ENCODE peak calls at places on chromosomes 16 and 17, in ten cellular contexts. G is fibroblast of lung, O is HepG2, Y is OCI-LY7, A is keratinocyte, R is neural progenitor cell, V is H1, P is mesendoderm, U is Karpas-422, M is PC-9. E is an unnamed sample.

GRCh38 chr16:64626771-64627170 is 495.1 kb downstream of the CDH11 start:
- DNase-seq in G (peak; percentile 27), O (no peak), Y (no peak), A (no peak), R (no peak), V (no peak), P (no peak), U (no peak), M (no peak), E (no peak)

GRCh38 chr16:77307764-77308561 is 108.8 kb downstream of the SYCE1L start:
- DNase-seq in G (peak; percentile 90), O (no peak), Y (no peak), A (peak; percentile 21), R (no peak), V (no peak), P (peak; percentile 11), U (no peak), M (no peak), E (peak; percentile 82)

GRCh38 chr16:54166342-54166865 is 120.2 kb downstream of the IRX3 start:
- DNase-seq in G (no peak), O (no peak), Y (no peak), A (no peak), R (no peak), V (no peak), P (no peak), U (no peak), M (no peak), E (no peak)

GRCh38 chr16:89588413-89589109 is 13.0 kb downstream of the CPNE7 start:
- DNase-seq in G (no peak), O (no peak), Y (no peak), A (no peak), R (no peak), V (no peak), P (no peak), U (no peak), M (no peak), E (no peak)

GRCh38 chr16:17343028-17343427 is 127.7 kb downstream of the XYLT1 start:
- DNase-seq in G (no peak), O (no peak), Y (no peak), A (no peak), R (no peak), V (no peak), P (no peak), U (no peak), M (no peak), E (no peak)

GRCh38 chr17:76095943-76096342 is 7.6 kb downstream of the EXOC7 start:
- DNase-seq in G (no peak), O (no peak), Y (no peak), A (no peak), R (no peak), V (no peak), P (no peak), U (no peak), M (no peak), E (no peak)

GRCh38 chr16:82936941-82937551 is 310.3 kb downstream of the CDH13 start:
- DNase-seq in G (peak; percentile 85), O (no peak), Y (no peak), A (no peak), R (no peak), V (no peak), P (peak; percentile 22), U (no peak), M (no peak), E (no peak)

GRCh38 chr16:85395913-85396878 is 216.9 kb upstream of the GSE1 start:
- DNase-seq in G (peak; percentile 47), O (no peak), Y (no peak), A (no peak), R (no peak), V (no peak), P (no peak), U (no peak), M (no peak), E (no peak)

GRCh38 chr16:72997141-72997542 is 50.8 kb downstream of the ZFHX3 start:
- DNase-seq in G (no peak), O (no peak), Y (no peak), A (no peak), R (no peak), V (no peak), P (no peak), U (no peak), M (peak; percentile 85), E (peak; percentile 82)

DNA sequence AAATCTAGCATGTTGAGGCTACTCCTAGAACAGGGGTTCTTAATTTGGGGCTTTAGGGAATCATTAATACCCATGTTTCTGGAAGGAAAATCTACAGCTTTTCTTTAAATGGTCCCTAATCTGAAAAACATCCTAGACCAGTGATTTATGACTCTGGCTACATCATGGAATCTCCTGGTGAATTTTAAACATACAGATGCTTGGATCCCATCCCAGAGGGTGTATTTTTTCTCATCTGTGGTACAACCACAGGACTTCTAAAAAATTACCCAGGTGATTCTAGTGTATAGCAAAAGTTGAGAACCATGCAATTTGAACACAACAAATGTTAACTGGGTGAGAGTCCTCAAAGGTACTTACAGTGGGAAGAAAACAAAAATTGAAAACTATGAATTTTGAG is 41.5 kb downstream of the KANSL1 start:
- DNase-seq in G (peak; percentile 60), O (no peak), Y (no peak), A (no peak), R (no peak), V (no peak), P (no peak), U (no peak), M (no peak), E (no peak)
- H3K4me1 ChIP-seq in G (peaks cover 6% of the 10 kb centered on the region), O (peaks cover 50% of the 10 kb centered on the region), Y (peaks cover 98% of the 10 kb centered on the region), A (peaks cover 11% of the 10 kb centered on the region), R (peaks cover 27% of the 10 kb centered on the region), V (peaks cover 9% of the 10 kb centered on the region), P (peaks cover 10% of the 10 kb centered on the region), U (peaks cover 94% of the 10 kb centered on the region), M (no peaks in the 10 kb centered on the region), E (peaks cover 22% of the 10 kb centered on the region)

GRCh38 chr17:79934653-79934970 is 95.4 kb upstream of the CBX4 start:
- DNase-seq in G (no peak), O (no peak), Y (no peak), A (no peak), R (no peak), V (no peak), P (no peak), U (no peak), M (no peak), E (no peak)
- H3K27ac ChIP-seq in G (no peak overlapping the region), O (no peak overlapping the region), Y (no peak overlapping the region), A (no peak overlapping the region), R (no peak overlapping the region), V (no peak overlapping the region), P (no peak overlapping the region), U (no peak overlapping the region), M (no peak overlapping the region), E (no peak overlapping the region)

GRCh38 chr16:1777375-1778199 is 4.7 kb upstream of the MRPS34 start:
- DNase-seq in G (no peak), O (no peak), Y (no peak), A (no peak), R (no peak), V (no peak), P (no peak), U (no peak), M (no peak), E (no peak)
- H3K79me2 ChIP-seq in G (peaks cover 24% of the 10 kb centered on the region), O (peaks cover 21% of the 10 kb centered on the region), Y (peaks cover 17% of the 10 kb centered on the region), A (peaks cover 26% of the 10 kb centered on the region), R (peaks cover 31% of the 10 kb centered on the region), V (peaks cover 8% of the 10 kb centered on the region), P (peaks cover 3% of the 10 kb centered on the region), U (peaks cover 33% of the 10 kb centered on the region), M (peaks cover 45% of the 10 kb centered on the region), E (peaks cover 36% of the 10 kb centered on the region)

DNA sequence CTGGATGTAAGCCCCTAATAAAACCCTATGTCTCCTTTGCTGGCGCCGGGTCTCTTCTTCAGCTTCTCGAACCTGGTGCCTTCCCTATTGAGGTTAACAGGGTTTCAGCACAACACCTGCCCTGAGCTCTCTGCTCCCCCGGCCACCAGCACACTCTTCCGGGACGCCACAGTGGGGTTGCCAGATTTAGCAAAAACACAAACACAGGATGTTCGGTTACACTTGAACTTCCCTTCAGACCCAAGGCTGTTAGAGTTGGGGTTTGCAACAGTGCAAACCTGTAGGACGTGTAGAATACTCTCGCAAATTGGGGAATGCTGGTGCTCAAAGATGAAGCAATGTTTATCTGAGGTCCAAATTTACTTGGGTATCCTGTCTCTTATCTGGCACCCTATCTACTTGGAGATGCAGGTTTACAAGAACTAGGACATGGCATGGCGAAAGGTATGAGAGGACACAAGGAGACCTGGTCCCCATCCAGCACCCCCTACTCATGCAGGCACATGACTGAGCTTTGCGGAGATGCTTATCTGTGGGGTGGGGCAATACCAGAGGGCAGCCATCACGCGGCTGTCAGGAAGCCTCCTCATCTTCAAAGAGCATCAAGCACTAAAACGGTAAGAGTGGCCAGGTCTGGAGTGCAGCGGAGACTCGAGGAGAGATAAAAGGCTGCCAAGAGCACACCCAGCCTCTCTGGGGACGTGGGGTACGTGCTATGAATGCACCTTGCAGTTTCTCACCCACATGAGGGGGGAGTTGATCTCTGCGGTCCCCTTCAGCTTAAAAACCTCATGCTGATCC is 52.8 kb downstream of the SDK2 start:
- DNase-seq in G (no peak), O (no peak), Y (peak; percentile 98), A (no peak), R (no peak), V (no peak), P (no peak), U (no peak), M (no peak), E (no peak)
- H3K4me1 ChIP-seq in G (no peaks in the 10 kb centered on the region), O (no peaks in the 10 kb centered on the region), Y (peaks cover 96% of the 10 kb centered on the region), A (peaks cover 13% of the 10 kb centered on the region), R (peaks cover 30% of the 10 kb centered on the region), V (no peaks in the 10 kb centered on the region), P (peaks cover 9% of the 10 kb centered on the region), U (peaks cover 3% of the 10 kb centered on the region), M (no peaks in the 10 kb centered on the region), E (no peaks in the 10 kb centered on the region)

DNA sequence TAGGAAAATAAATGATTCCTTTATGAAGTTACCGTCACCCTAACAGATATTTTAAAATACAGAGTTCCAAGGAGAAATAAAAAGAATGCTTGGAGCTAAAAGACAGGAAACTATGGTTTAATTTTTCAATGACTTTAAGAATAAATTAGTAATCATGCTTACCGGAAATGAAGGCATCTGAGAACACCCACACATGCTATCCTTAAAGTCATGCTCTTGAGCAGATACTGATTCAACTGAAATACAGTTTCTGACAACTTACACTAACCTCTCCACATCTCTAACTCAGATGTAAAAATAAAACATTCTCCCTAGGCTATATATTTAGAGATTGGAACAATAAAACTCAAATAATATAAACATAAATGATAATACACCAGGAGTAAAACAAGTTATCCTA is 7.8 kb downstream of the PSMD12 start:
- DNase-seq in G (peak; percentile 50), O (no peak), Y (no peak), A (no peak), R (no peak), V (no peak), P (no peak), U (no peak), M (no peak), E (no peak)
- H3K27ac ChIP-seq in G (no peak overlapping the region), O (no peak overlapping the region), Y (no peak overlapping the region), A (no peak overlapping the region), R (no peak overlapping the region), V (no peak overlapping the region), P (no peak overlapping the region), U (no peak overlapping the region), M (no peak overlapping the region), E (no peak overlapping the region)